ENCODE peak calls at places on chromosome 18, in six cellular contexts. N, J, X, P, R and E are unnamed samples.

GRCh38 chr18:2134364-2134763 is 436.9 kb downstream of the METTL4 start:
- DNase-seq in R (no peak), X (no peak), J (no peak), P (no peak), N (no peak), E (no peak)

GRCh38 chr18:70422061-70422965 is 133.5 kb downstream of the SOCS6 start:
- DNase-seq in R (peak), N (no peak), X (no peak), P (peak), J (no peak), E (peak)

GRCh38 chr18:904135-905090 is at the start of gene ADCYAP1:
- DNase-seq in J (peak), R (peak), X (peak), N (peak), P (no peak), E (peak)

GRCh38 chr18:70453058-70453775 is 164.4 kb downstream of the SOCS6 start:
- DNase-seq in J (no peak), R (peak), P (peak), N (no peak), X (no peak), E (no peak)

GRCh38 chr18:51070545-51070944 is 40.5 kb downstream of the SMAD4 start:
- DNase-seq in R (peak), P (peak), N (no peak), X (no peak), J (no peak), E (no peak)

GRCh38 chr18:39134255-39134654 is 1568.7 kb upstream of the CELF4 start:
- DNase-seq in N (peak), R (no peak), J (no peak), X (no peak), P (no peak), E (no peak)

GRCh38 chr18:61743775-61744531 is 148.9 kb downstream of the RNF152 start:
- DNase-seq in N (no peak), X (no peak), P (peak), J (no peak), R (peak), E (no peak)

GRCh38 chr18:67590571-67591141 is 74.1 kb upstream of the DSEL start:
- DNase-seq in X (no peak), P (peak), R (peak), N (peak), J (no peak), E (peak)

GRCh38 chr18:13548106-13548819 is 178.1 kb downstream of the FAM210A start:
- DNase-seq in X (no peak), N (no peak), J (no peak), R (no peak), P (no peak), E (no peak)

GRCh38 chr18:29960539-29960938 is 1082.0 kb downstream of the DSC3 start:
- DNase-seq in P (no peak), J (no peak), R (no peak), N (no peak), X (no peak), E (no peak)

GRCh38 chr18:47775961-47776360 is 154.5 kb downstream of the SMAD2 start:
- DNase-seq in J (no peak), R (peak), X (no peak), N (peak), P (peak), E (no peak)
- TF ChIP-seq CTCF in J (no peak), R (peak), X (no peak), N (peak), P (peak), E (peak)

GRCh38 chr18:12092398-12093229 is 1.0 kb upstream of the ANKRD62 start:
- DNase-seq in P (no peak), X (peak), N (peak), R (no peak), J (peak), E (peak)
- TF ChIP-seq CTCF in P (no peak), X (no peak), N (peak), R (no peak), J (no peak), E (peak)

GRCh38 chr18:58526425-58527115 is 102.3 kb downstream of the ALPK2 start:
- DNase-seq in P (no peak), J (no peak), R (no peak), X (no peak), N (no peak), E (peak)
- TF ChIP-seq CTCF in P (no peak), J (no peak), R (no peak), X (no peak), N (no peak), E (no peak)

GRCh38 chr18:72544092-72544886 is at the start of gene CBLN2:
- DNase-seq in N (peak), R (peak), P (peak), J (peak), X (peak), E (peak)
- TF ChIP-seq CTCF in N (peak), R (peak), P (peak), J (peak), X (no peak), E (peak)

DNA sequence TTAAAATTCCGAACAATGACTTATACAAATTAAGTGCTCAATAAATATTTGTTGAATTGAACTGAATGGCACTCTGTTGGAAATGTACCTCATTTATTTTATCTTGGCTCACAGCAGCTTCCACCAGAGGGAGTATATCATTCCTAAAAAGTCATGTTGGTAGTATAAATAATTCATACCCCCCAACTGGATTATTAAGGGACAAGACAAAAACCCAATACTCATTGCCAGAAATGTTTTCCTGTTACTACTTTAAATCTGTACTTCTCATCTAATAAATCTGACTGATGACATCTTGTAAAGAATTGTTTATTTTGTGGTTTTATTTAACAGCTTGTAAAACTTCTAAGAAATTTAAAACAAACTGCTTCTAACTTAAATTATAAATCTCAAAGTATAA is 163.9 kb downstream of the CDH2 start:
- DNase-seq in R (peak), J (no peak), N (peak), X (no peak), P (peak), E (peak)
- TF ChIP-seq CTCF in R (peak), J (no peak), N (peak), X (peak), P (peak), E (peak)

GRCh38 chr18:10939822-10940221 is 209.5 kb downstream of the PIEZO2 start:
- DNase-seq in N (no peak), P (no peak), X (no peak), J (no peak), R (no peak), E (no peak)

GRCh38 chr18:10948421-10948820 is 200.9 kb downstream of the PIEZO2 start:
- DNase-seq in X (no peak), N (no peak), R (no peak), J (no peak), P (no peak), E (no peak)

GRCh38 chr18:10938241-10938640 is 211.1 kb downstream of the PIEZO2 start:
- DNase-seq in J (no peak), P (no peak), R (no peak), X (no peak), N (no peak), E (no peak)

GRCh38 chr18:10946058-10946457 is 203.3 kb downstream of the PIEZO2 start:
- DNase-seq in N (no peak), P (no peak), J (no peak), X (no peak), R (no peak), E (no peak)

DNA sequence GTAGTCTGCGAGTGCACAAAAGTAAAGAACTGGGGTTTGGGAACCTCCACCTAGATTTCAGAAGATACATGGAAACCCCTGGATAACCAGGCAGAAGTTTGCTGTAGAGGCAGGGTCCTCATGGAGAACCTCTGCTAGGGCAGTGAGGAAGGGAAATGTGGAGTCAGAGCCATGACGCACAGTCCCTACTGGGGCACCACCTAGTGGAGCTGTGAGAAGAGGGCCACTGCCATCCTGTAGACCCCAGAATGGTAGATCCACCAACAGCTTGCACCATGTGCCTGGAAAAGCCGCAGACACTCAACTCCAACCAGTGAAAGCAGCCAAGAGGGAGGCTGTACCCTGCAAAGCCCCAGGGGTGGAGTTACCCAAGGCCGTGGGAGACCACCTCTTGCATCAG is 206.4 kb downstream of the PIEZO2 start:
- DNase-seq in X (no peak), J (no peak), N (no peak), P (no peak), R (no peak), E (no peak)
- TF ChIP-seq CTCF in X (no peak), J (no peak), N (peak), P (no peak), R (no peak), E (no peak)